ENCODE peak calls at places on chromosomes 16 and 17, in nine cellular contexts. O is ovary, G is colonic mucosa, N is lower lobe of right lung, W is A549, X is stomach, Y is pancreas, D is IMR-90, P is K562. H is an unnamed sample. For H3K9me3, the result is how much of the 10 kb centered on the place peaks cover.

GRCh38 chr17:74981979-74982662 is 5.3 kb upstream of the CDR2L start:
- DNase-seq in Y (peak), W (peak), N (peak), P (peak), D (peak), O (peak), X (peak), G (peak), H (peak)

GRCh38 chr17:14298221-14298994 is 2.5 kb upstream of the HS3ST3B1 start:
- DNase-seq in D (no peak), G (no peak), O (no peak), N (no peak), X (no peak), Y (peak), W (no peak), P (no peak), H (no peak)

GRCh38 chr16:66617728-66618127 is 13.2 kb downstream of the CMTM3 start:
- DNase-seq in P (peak), Y (no peak), N (no peak), X (no peak), O (no peak), W (no peak), D (no peak), G (no peak), H (no peak)

GRCh38 chr16:81838794-81839193 is 59.7 kb downstream of the PLCG2 start:
- DNase-seq in W (no peak), G (no peak), P (no peak), X (no peak), D (peak), N (no peak), O (no peak), Y (no peak), H (no peak)

GRCh38 chr16:13402601-13403000 is 501.2 kb downstream of the SHISA9 start:
- DNase-seq in Y (no peak), G (no peak), D (no peak), X (no peak), O (no peak), W (no peak), N (no peak), P (no peak), H (no peak)

GRCh38 chr17:12591336-12591735 is 74.4 kb upstream of the MYOCD start:
- DNase-seq in O (no peak), X (no peak), G (no peak), N (no peak), Y (no peak), P (no peak), D (peak), W (peak), H (no peak)

GRCh38 chr16:77191259-77191969 is 424 bp downstream of the MON1B start:
- DNase-seq in P (peak), N (peak), W (peak), D (no peak), X (no peak), Y (peak), G (peak), O (peak), H (peak)

GRCh38 chr16:81931927-81932326 is 79.3 kb downstream of the SDR42E1 start:
- DNase-seq in P (no peak), X (no peak), N (no peak), Y (no peak), W (no peak), D (no peak), O (no peak), G (no peak), H (no peak)

GRCh38 chr17:16100737-16101400 is 101.2 kb downstream of the TTC19 start:
- DNase-seq in D (no peak), P (no peak), G (no peak), N (no peak), O (no peak), X (peak), W (no peak), Y (no peak), H (no peak)
- TF ChIP-seq CTCF in D (no peak), P (no peak), G (no peak), N (no peak), O (no peak), X (no peak), W (no peak), Y (no peak), H (no peak)

GRCh38 chr16:88487920-88488842 is 35.1 kb downstream of the ZFPM1 start:
- DNase-seq in G (peak), D (no peak), Y (peak), N (no peak), X (peak), P (no peak), O (no peak), W (no peak), H (no peak)
- H3K9me3 ChIP-seq in G (under half), D (under half), Y (under half), N (under half), X (under half), P (under half), O (under half), W (under half), H (under half)

GRCh38 chr17:42459256-42459982 is 741 bp downstream of the ATP6V0A1 start:
- DNase-seq in W (peak), N (peak), X (peak), D (peak), P (peak), O (peak), Y (no peak), G (peak), H (peak)
- TF ChIP-seq CTCF in W (peak), N (peak), X (no peak), D (peak), P (peak), O (no peak), Y (no peak), G (no peak), H (no peak)

DNA sequence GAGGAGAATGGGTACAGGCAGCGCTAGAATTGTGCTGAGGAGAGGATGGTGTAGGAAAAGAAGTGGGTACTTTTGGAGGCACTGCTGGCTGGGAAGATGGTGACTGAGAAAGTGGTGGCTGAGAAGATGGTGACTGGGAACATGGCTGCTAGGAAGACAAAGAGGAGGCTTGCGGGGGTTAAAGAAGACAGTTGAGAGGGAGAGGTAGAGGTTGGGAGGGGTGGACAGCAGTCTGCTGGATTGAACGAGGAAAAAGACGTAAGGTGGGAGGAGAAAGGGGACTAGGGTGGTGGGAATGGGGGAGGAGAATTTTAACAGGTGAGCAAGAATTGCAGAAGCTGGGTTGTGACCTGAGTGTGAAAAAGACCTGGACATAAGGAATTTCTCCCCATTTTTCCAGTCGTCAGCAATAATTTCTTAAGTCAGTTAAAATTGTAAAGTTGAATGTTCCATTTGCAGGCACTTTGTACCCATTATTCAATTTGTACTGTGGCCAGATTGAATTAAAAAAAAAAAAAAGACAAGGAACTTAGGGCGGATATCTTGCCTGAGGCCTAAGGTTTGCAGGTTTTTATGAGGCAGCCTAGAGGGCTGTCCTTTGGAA is 2450.0 kb downstream of the TP53TG3F start:
- DNase-seq in N (no peak), D (no peak), Y (no peak), W (no peak), P (no peak), O (no peak), X (no peak), G (no peak), H (no peak)
- H3K9me3 ChIP-seq in N (under half), D (under half), Y (under half), W (under half), P (under half), O (under half), X (under half), G (under half), H (under half)

GRCh38 chr17:39045948-39046679 is 78.9 kb upstream of the FBXO47 start:
- DNase-seq in N (no peak), W (no peak), D (no peak), Y (no peak), X (no peak), O (no peak), P (peak), G (no peak), H (no peak)
- TF ChIP-seq CTCF in N (no peak), W (no peak), D (no peak), Y (no peak), X (no peak), O (no peak), P (peak), G (no peak), H (no peak)

DNA sequence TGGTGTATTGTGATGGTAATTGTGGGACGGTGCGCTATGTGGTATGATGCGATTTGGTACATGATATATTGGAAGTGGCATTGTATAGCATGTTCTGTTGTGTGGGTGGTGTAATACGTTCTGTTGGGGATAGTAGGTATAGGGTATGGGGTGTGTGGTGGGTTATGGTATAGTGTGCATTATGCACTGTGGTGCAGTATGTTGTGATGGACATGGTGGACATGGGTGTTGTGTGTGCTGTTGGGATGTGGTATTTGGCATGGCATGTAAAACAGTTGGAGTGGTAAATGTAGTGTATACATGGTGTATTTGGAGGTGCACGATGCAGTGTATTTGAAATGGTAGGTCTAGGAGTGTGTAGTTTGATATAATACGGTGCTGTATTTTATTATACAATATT is 170.6 kb upstream of the CNTNAP4 start:
- DNase-seq in W (no peak), D (no peak), G (no peak), Y (no peak), N (no peak), X (no peak), P (no peak), O (no peak), H (no peak)
- H3K9me3 ChIP-seq in W (under half), D (under half), G (under half), Y (under half), N (under half), X (under half), P (under half), O (under half), H (under half)

GRCh38 chr17:39264119-39264518 is 38.4 kb upstream of the STAC2 start:
- DNase-seq in O (no peak), D (no peak), N (no peak), P (no peak), G (no peak), Y (no peak), X (no peak), W (no peak), H (peak)

DNA sequence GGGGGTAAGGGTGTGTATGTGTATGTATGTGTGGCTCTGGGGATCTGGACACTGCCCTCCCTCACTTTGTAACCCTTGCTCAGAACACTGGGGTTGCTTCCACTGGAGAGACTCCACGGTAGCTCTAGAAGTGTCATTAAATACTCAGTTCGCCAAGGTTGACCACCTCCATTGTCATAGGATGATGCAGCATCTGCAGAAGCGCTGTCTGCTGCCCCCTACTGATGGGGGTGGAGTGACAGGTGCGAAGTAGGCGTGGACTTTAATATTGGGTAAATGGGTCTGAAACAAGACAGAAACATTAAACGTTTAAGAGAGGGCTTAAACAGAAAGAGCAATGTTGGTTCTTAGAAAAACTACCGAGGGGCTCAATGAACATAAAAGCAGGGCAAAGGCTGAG is 35.5 kb upstream of the STAC2 start:
- DNase-seq in W (peak), Y (no peak), G (no peak), O (no peak), X (no peak), N (no peak), D (no peak), P (peak), H (no peak)
- TF ChIP-seq CTCF in W (peak), Y (no peak), G (no peak), O (no peak), X (no peak), N (peak), D (no peak), P (peak), H (peak)

DNA sequence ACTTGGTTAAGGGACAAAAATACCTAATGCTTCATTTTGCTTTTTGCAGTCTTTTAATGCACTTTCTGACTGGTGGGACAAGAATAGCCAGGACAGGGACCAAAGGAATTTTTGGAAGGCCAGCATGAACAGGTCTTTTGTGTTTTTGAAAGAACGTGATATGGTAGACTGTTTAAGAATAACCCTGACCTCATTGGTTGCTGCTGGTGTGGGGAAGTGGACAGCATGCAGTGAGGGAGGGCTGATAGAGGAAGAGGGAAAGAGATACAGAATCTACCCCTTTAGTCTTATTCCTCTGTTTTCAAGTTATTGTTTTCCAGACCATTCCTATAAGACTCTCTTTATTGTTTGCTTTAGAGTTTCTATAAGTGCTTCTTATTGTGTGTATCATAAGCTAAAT is 816.2 kb downstream of the CDH11 start:
- DNase-seq in G (no peak), D (no peak), N (no peak), Y (no peak), X (no peak), O (no peak), W (no peak), P (no peak), H (no peak)
- H3K9me3 ChIP-seq in G (under half), D (under half), N (under half), Y (under half), X (under half), O (under half), W (under half), P (under half), H (under half)

GRCh38 chr16:59410451-59410850 is 676.3 kb upstream of the GOT2 start:
- DNase-seq in D (no peak), W (no peak), G (no peak), X (no peak), Y (no peak), N (no peak), P (no peak), O (no peak), H (no peak)

GRCh38 chr16:59412275-59412841 is 678.2 kb upstream of the GOT2 start:
- DNase-seq in G (no peak), O (no peak), W (peak), D (peak), X (no peak), Y (no peak), P (no peak), N (no peak), H (no peak)
- TF ChIP-seq CTCF in G (no peak), O (no peak), W (peak), D (peak), X (no peak), Y (no peak), P (no peak), N (no peak), H (peak)

GRCh38 chr16:26195225-26195624 is 503.5 kb downstream of the HS3ST4 start:
- DNase-seq in D (no peak), X (no peak), W (no peak), N (no peak), Y (no peak), G (no peak), O (no peak), P (no peak), H (no peak)
- H3K9me3 ChIP-seq in D (under half), X (under half), W (under half), N (under half), Y (under half), G (under half), O (under half), P (under half), H (under half)